ENCODE peak calls at places on chromosomes 12 and 14, in five cellular contexts. C is pancreas, G is lower lobe of right lung, M is uterus, E is mammary epithelial cell. I is an unnamed sample.

GRCh38 chr14:104293851-104294627 is 155.7 kb downstream of the KIF26A start:
- DNase-seq in C (peak; percentile 46), G (peak; percentile 41), M (no peak), E (no peak), I (no peak)

GRCh38 chr12:124520258-124520657 is 47.2 kb downstream of the NCOR2 start:
- DNase-seq in C (peak; percentile 79), G (peak; percentile 82), M (peak; percentile 48), E (peak; percentile 87), I (no peak)

GRCh38 chr14:90521121-90521929 is 124.5 kb downstream of the CALM1 start:
- DNase-seq in C (no peak), G (peak; percentile 59), M (peak; percentile 72), E (no peak), I (no peak)

GRCh38 chr14:64440494-64440893 is 24.8 kb upstream of the AKAP5 start:
- DNase-seq in C (no peak), G (no peak), M (no peak), E (no peak), I (no peak)

GRCh38 chr14:105335735-105336476 is 21.4 kb downstream of the PACS2 start:
- DNase-seq in C (peak; percentile 73), G (peak; percentile 32), M (no peak), E (no peak), I (no peak)

GRCh38 chr12:120944645-120945217 is 33.6 kb upstream of the HNF1A start:
- DNase-seq in C (peak; percentile 86), G (peak; percentile 64), M (no peak), E (peak; percentile 30), I (peak; percentile 31)

GRCh38 chr14:26820101-26820500 is 222.3 kb upstream of the NOVA1 start:
- DNase-seq in C (no peak), G (no peak), M (no peak), E (no peak), I (no peak)

GRCh38 chr12:47828008-47828966 is 8.6 kb upstream of the HDAC7 start:
- DNase-seq in C (no peak), G (no peak), M (no peak), E (no peak), I (no peak)

GRCh38 chr14:101564819-101565698 is 3.8 kb downstream of the DIO3 start:
- DNase-seq in C (no peak), G (peak; percentile 40), M (no peak), E (no peak), I (no peak)

GRCh38 chr14:105324871-105325270 is 10.3 kb downstream of the PACS2 start:
- DNase-seq in C (no peak), G (no peak), M (no peak), E (no peak), I (no peak)

GRCh38 chr14:83260751-83261150 is 1727.1 kb upstream of the SEL1L start:
- DNase-seq in C (no peak), G (no peak), M (no peak), E (no peak), I (no peak)

GRCh38 chr14:52031781-52032180 is 37.1 kb downstream of the NID2 start:
- DNase-seq in C (no peak), G (no peak), M (peak; percentile 60), E (peak; percentile 14), I (no peak)

GRCh38 chr12:89016970-89017778 is 335.1 kb downstream of the DUSP6 start:
- DNase-seq in C (no peak), G (no peak), M (peak; percentile 16), E (peak; percentile 74), I (no peak)

GRCh38 chr14:97178781-97179180 is 381.6 kb downstream of the VRK1 start:
- DNase-seq in C (no peak), G (no peak), M (no peak), E (no peak), I (no peak)

GRCh38 chr12:79983492-79983891 is 48.6 kb upstream of the PPP1R12A start:
- DNase-seq in C (no peak), G (no peak), M (no peak), E (peak; percentile 78), I (no peak)

GRCh38 chr12:51752490-51752889 is 96.0 kb downstream of the FIGNL2 start:
- DNase-seq in C (peak; percentile 68), G (peak; percentile 45), M (peak; percentile 31), E (peak; percentile 62), I (no peak)

GRCh38 chr12:559208-559905 is 99.6 kb downstream of the B4GALNT3 start:
- DNase-seq in C (peak; percentile 41), G (no peak), M (no peak), E (no peak), I (no peak)

GRCh38 chr12:559907-560455 is 100.2 kb downstream of the B4GALNT3 start:
- DNase-seq in C (no peak), G (no peak), M (no peak), E (no peak), I (no peak)

GRCh38 chr12:560666-561065 is 100.9 kb downstream of the B4GALNT3 start:
- DNase-seq in C (no peak), G (no peak), M (no peak), E (no peak), I (no peak)

GRCh38 chr12:556498-556897 is 96.8 kb downstream of the B4GALNT3 start:
- DNase-seq in C (no peak), G (no peak), M (no peak), E (no peak), I (no peak)

DNA sequence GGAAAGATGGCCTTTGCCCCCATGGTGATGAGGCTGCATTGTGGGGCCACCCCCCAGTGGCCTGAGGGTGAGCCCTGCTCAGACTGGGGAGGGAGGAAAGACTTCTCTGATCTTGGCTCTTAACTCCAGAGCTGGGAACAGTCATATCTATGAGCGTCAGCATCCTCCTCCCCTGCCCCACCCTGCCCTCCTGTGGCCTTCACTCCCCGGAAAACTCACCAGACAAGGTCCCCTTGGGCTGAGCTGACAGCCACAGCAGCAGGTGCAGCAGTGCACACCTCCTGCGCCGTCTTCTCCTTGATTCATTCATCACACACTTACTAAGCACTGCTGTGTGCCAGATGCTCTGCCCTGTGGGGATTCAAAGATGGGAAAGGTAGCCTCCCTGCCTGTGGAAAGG is 98.9 kb downstream of the B4GALNT3 start:
- DNase-seq in C (no peak), G (no peak), M (no peak), E (no peak), I (no peak)
- H3K36me3 ChIP-seq in C (no peaks in the 10 kb centered on the region), G (no peaks in the 10 kb centered on the region), M (no peaks in the 10 kb centered on the region), E (no peaks in the 10 kb centered on the region), I (peaks cover 2% of the 10 kb centered on the region)

GRCh38 chr12:102916252-102917025 is 605 bp downstream of the PAH start:
- DNase-seq in C (no peak), G (no peak), M (no peak), E (no peak), I (no peak)

GRCh38 chr12:102918840-102919239 is 1.8 kb upstream of the PAH start:
- DNase-seq in C (no peak), G (no peak), M (no peak), E (no peak), I (no peak)

GRCh38 chr12:102920271-102920670 is 3.2 kb upstream of the PAH start:
- DNase-seq in C (no peak), G (no peak), M (no peak), E (no peak), I (no peak)

GRCh38 chr12:102913453-102914226 is 3.4 kb downstream of the PAH start:
- DNase-seq in C (no peak), G (no peak), M (no peak), E (no peak), I (no peak)

DNA sequence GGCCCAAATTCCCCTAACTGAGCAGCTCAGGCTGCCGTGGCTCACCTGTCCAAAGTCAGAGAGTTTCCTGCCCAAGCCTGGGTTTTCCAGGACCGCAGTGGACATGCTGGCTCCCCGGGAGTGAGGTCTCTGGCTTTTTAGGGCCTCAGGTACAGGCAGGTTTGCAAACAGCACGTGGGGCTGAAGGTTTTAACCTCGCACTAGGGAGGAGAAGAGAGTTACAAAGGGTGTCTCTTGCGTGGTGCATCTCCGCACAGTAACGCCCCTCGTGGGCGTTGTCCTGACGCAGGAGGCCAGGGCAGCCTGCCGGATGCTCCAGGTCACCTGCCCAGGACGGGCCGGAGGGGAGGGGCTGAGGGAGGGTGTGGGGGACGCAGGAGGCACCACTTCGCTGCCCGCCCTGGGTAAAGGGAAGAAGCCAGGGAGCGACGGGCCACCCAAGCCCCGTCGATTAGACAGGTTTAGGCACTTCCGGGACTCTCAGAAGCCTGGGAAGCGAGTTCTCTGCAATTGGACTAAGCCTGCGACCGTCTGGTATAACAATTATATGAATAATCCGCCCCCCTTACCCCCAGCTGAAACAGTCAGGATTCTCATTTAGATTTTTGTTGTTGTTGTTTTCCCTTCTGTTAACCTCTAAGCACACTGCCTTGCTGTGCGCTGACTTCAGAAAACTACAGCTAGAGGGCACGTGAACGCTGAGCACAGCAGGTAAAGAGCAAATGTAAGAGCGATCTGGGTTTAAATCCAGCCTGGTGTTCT is at the start of gene PAH:
- DNase-seq in C (peak; percentile 76), G (peak; percentile 47), M (no peak), E (no peak), I (peak; percentile 39)
- H3K4me3 ChIP-seq in C (no peak within 1 kb of the TSS), G (peak within 1 kb of the TSS; percentile 39), M (no peak within 1 kb of the TSS), E (no peak within 1 kb of the TSS), I (peak within 1 kb of the TSS; percentile 45)

DNA sequence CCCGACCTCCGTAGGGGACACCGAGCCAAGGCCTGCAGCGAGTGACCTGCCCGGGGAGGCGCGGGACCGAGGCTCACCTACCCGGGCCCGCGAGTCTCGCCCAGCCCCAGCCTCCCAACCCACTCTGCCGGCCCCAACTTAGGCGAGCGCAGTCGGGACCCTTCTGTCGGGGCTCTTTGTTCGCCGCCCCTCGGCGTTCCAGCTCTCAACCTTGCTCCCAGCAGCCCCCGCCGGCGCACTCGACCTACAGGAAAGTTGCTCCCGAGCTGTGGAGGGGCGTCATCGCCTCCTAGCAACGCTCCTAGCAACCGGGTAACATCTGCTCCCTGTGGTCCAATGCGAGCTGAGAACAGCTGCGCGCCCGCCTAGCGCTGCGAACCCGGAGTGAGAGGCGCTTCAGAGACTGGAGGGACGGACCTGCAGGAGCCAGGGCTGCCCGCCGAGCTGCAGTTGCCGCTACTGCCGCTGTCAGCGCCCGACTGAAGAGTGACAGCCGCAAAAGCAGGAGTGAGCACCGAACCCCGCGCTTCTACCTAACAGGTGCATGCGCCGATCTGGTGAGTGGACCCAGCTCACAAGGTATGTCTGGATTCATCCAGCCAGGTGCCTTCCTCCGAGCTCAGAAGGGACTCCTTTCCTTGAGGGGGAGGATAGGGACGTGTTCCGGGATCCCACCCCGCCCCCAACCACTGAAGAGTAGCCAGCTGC is 354.9 kb downstream of the SNAPC1 start:
- DNase-seq in C (peak; percentile 86), G (peak; percentile 66), M (peak; percentile 52), E (peak; percentile 40), I (peak; percentile 76)
- TF ChIP-seq CTCF in C (peak; percentile 28), G (peak; percentile 46), M (no peak), E (peak; percentile 9), I (peak; percentile 49)

GRCh38 chr14:102909462-102909861 is 13.0 kb upstream of the AMN start:
- DNase-seq in C (no peak), G (no peak), M (no peak), E (no peak), I (no peak)
- H3K36me3 ChIP-seq in C (no peaks in the 10 kb centered on the region), G (peaks cover 27% of the 10 kb centered on the region), M (no peaks in the 10 kb centered on the region), E (peaks cover 6% of the 10 kb centered on the region), I (peaks cover 38% of the 10 kb centered on the region)

I was measured in GM06990.